ENCODE peak calls at places on chromosomes 4 and X, in seven cellular contexts. I is left lung, H is endothelial cell, P is fibroblast of mammary gland, B is kidney, N is A549, Z is nephron progenitor cell. K is an unnamed sample.

GRCh38 chr4:84279678-84280077 is 219.4 kb downstream of the NKX6-1 start:
- DNase-seq in I (no peak), Z (no peak), B (no peak), N (no peak), P (no peak), H (no peak), K (no peak)

GRCh38 chrX:140503714-140504351 is 1.0 kb downstream of the SOX3 start:
- DNase-seq in H (no peak), B (peak), Z (peak), P (no peak), N (no peak), I (peak), K (no peak)

GRCh38 chr4:58849026-58849425 is 1738.8 kb upstream of the IGFBP7 start:
- DNase-seq in P (no peak), B (no peak), N (no peak), I (no peak), Z (no peak), H (no peak), K (no peak)

GRCh38 chr4:186144180-186144579 is 39.7 kb downstream of the FAM149A start:
- DNase-seq in Z (peak), H (peak), N (peak), I (no peak), P (peak), B (no peak), K (no peak)

GRCh38 chr4:1312821-1313640 is 23.3 kb downstream of the MAEA start:
- DNase-seq in P (no peak), N (no peak), B (peak), H (no peak), Z (no peak), I (peak), K (no peak)

GRCh38 chr4:23745377-23745776 is 144.5 kb downstream of the PPARGC1A start:
- DNase-seq in B (no peak), P (no peak), N (no peak), I (no peak), Z (no peak), H (no peak), K (no peak)

GRCh38 chr4:19936471-19936870 is 315.2 kb upstream of the SLIT2 start:
- DNase-seq in N (no peak), Z (no peak), I (no peak), P (peak), B (no peak), H (no peak), K (no peak)

GRCh38 chr4:106569151-106570029 is 200.8 kb upstream of the GIMD1 start:
- DNase-seq in N (no peak), I (no peak), P (peak), B (no peak), H (no peak), Z (no peak), K (no peak)

GRCh38 chr4:2484993-2485392 is 16.1 kb downstream of the RNF4 start:
- DNase-seq in I (peak), P (peak), B (peak), H (peak), Z (no peak), N (no peak), K (no peak)

GRCh38 chrX:71989768-71990167 is 79.1 kb downstream of the NHSL2 start:
- DNase-seq in B (no peak), N (no peak), I (no peak), P (peak), Z (no peak), H (no peak), K (no peak)

GRCh38 chr4:154124539-154125255 is 335.8 kb upstream of the SFRP2 start:
- DNase-seq in N (no peak), B (no peak), Z (no peak), I (no peak), H (no peak), P (peak), K (no peak)

GRCh38 chr4:53601251-53601764 is 10.0 kb upstream of the LNX1 start:
- DNase-seq in B (peak), P (no peak), Z (peak), N (no peak), H (peak), I (no peak), K (no peak)

GRCh38 chrX:15988661-15989603 is 134.3 kb upstream of the AP1S2 start:
- DNase-seq in P (peak), H (no peak), Z (no peak), B (no peak), I (no peak), N (no peak), K (no peak)

GRCh38 chrX:84634201-84634782 is 132.0 kb upstream of the HDX start:
- DNase-seq in I (no peak), P (no peak), Z (no peak), H (no peak), B (no peak), N (no peak), K (no peak)

GRCh38 chr4:87079967-87080366 is 140.5 kb downstream of the KLHL8 start:
- DNase-seq in I (no peak), Z (no peak), N (no peak), P (no peak), H (no peak), B (no peak), K (no peak)

GRCh38 chr4:139978692-139979091 is 175.3 kb downstream of the MAML3 start:
- DNase-seq in H (no peak), B (no peak), P (no peak), I (no peak), N (no peak), Z (no peak), K (no peak)

GRCh38 chrX:48890934-48891401 is 6.6 kb downstream of the TIMM17B start:
- DNase-seq in B (no peak), Z (peak), N (no peak), P (no peak), I (peak), H (peak), K (peak)

GRCh38 chr4:57195622-57196021 is 85.4 kb upstream of the IGFBP7 start:
- DNase-seq in N (no peak), Z (no peak), H (no peak), P (no peak), B (no peak), I (peak), K (no peak)

GRCh38 chr4:57193164-57193810 is 83.1 kb upstream of the IGFBP7 start:
- DNase-seq in P (no peak), H (no peak), N (no peak), B (no peak), Z (no peak), I (no peak), K (no peak)

GRCh38 chr4:57193996-57194675 is 84.0 kb upstream of the IGFBP7 start:
- DNase-seq in I (no peak), N (no peak), H (no peak), P (no peak), Z (peak), B (peak), K (no peak)

GRCh38 chr4:57199267-57199666 is 89.1 kb upstream of the IGFBP7 start:
- DNase-seq in I (no peak), B (no peak), H (no peak), N (no peak), P (no peak), Z (no peak), K (no peak)
- TF ChIP-seq CTCF in I (no peak), B (no peak), H (no peak), N (no peak), P (no peak), Z (no peak), K (peak)

GRCh38 chr4:80268081-80268823 is 1.8 kb downstream of the FGF5 start:
- DNase-seq in I (peak), H (no peak), Z (peak), N (no peak), P (peak), B (no peak), K (no peak)

GRCh38 chr4:80266267-80266901 is at the start of gene FGF5:
- DNase-seq in Z (peak), H (peak), B (peak), I (peak), P (peak), N (no peak), K (peak)

GRCh38 chr4:80268936-80269335 is 2.5 kb downstream of the FGF5 start:
- DNase-seq in B (no peak), Z (no peak), N (no peak), P (no peak), I (peak), H (no peak), K (no peak)

GRCh38 chr4:80265571-80266266 is 745 bp upstream of the FGF5 start:
- DNase-seq in H (no peak), I (no peak), N (no peak), B (no peak), P (peak), Z (peak), K (no peak)

DNA sequence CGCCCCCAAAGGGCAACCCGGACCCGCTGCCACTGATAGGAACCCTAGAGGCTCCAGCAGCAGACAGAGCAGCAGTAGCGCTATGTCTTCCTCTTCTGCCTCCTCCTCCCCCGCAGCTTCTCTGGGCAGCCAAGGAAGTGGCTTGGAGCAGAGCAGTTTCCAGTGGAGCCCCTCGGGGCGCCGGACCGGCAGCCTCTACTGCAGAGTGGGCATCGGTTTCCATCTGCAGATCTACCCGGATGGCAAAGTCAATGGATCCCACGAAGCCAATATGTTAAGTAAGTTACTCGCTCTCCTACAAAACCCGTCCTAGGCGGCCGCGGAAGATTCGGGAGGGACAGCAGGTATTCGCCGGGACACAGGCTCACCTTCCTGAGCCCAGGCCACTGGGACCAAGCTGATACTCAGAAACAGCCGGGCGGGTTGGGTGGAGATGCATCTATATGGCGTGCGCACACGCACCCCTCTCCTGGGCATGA is 477 bp downstream of the FGF5 start:
- DNase-seq in B (no peak), I (peak), N (no peak), H (peak), Z (peak), P (peak), K (no peak)
- TF ChIP-seq CTCF in B (no peak), I (no peak), N (no peak), H (no peak), Z (no peak), P (no peak), K (no peak)

DNA sequence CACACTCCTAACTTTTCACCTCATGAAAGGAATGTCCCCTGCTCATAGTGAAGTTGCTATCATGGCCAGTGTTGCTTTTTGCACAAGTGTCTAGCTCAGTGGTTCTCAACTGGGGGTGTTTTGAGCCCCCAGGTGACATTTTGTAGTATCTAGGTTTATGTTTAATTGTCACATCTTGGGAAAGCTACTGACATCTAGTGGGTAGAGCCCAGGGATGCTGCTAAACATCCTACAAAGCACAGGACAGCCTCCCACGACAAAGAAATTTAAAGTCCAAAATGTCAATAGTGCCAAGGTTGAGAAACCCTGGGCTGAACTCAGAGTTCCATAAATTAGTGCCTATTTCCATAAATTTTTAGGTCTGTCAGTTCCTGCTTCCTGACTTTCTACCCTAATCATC is 70.7 kb upstream of the HCCS start:
- DNase-seq in P (no peak), N (no peak), H (no peak), I (no peak), B (no peak), Z (no peak), K (no peak)
- TF ChIP-seq CTCF in P (no peak), N (no peak), H (no peak), I (no peak), B (no peak), Z (no peak), K (no peak)

DNA sequence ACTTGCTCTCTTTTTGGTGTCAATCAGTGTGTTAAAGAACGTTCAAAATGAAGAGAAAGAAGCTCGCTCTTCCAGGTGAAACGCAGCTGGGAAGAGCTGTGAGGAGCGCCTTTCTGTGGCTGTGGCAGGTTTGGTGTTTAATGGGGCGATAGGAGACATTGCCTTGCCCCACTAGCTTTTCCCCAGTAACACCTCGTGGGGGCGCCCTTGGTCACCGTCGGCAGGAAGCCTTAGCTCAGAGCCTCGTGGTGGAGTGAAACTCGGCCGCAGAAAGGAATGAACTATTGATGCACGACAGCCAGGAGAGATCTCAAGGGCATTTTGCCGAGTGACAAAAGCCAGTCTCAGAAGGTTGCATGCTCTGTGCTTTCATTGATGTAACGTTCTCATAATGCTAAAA is 65.1 kb downstream of the GPR143 start:
- DNase-seq in H (no peak), B (peak), I (no peak), P (no peak), Z (no peak), N (no peak), K (no peak)
- TF ChIP-seq CTCF in H (no peak), B (no peak), I (no peak), P (no peak), Z (no peak), N (no peak), K (no peak)

DNA sequence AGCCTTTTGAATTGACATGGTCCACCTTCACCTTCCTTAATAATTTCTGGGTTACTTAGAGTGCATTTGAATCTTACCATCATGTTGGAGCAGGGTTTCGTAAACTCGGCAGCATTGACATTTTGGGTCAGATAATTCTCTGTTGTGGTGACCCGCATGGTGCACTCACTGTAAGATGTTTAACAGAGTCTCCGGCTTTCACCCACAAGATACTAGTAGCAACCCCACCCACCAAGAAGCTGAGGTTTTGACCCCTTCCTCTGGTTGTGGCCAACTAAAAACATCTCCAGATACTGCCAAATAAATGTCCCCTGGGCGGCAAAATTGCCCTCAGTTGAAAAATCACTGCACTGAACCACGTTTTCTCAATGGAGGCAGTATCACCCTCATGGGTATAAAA is 62.7 kb downstream of the CHST7 start:
- DNase-seq in I (no peak), B (no peak), Z (no peak), H (no peak), N (no peak), P (no peak), K (no peak)
- TF ChIP-seq CTCF in I (no peak), B (no peak), Z (no peak), H (no peak), N (no peak), P (no peak), K (no peak)

GRCh38 chrX:107629533-107629909 is 1.2 kb downstream of the PRPS1 start:
- DNase-seq in Z (no peak), B (no peak), I (no peak), H (no peak), P (peak), N (peak), K (no peak)
- TF ChIP-seq CTCF in Z (no peak), B (no peak), I (no peak), H (no peak), P (peak), N (peak), K (peak)

DNA sequence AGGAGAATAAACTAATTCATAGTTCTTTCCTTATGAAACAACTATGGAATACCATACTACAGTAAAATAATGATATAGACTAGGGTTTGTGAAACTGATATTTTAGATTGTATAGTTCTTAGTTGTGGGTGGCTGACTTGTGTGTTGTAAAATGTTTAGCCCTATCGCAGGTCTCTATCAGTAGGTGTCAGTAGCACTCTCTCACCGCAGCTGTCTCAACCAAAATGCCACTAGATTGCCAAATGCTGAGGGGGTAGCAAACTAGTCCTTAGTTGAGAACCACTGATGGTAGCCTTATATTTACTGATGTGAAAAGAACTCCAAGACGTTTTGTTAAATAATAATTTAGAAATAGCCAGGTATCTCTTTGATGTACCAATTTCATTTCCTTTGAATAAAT is 48.1 kb downstream of the RHOXF2B start:
- DNase-seq in Z (no peak), H (no peak), I (no peak), B (no peak), N (no peak), P (no peak), K (no peak)
- TF ChIP-seq CTCF in Z (no peak), H (no peak), I (no peak), B (no peak), N (no peak), P (no peak), K (no peak)

GRCh38 chrX:38028300-38028699 is 21.9 kb downstream of the SYTL5 start:
- DNase-seq in B (no peak), I (no peak), H (no peak), Z (no peak), N (no peak), P (no peak), K (no peak)
- TF ChIP-seq CTCF in B (no peak), I (no peak), H (no peak), Z (no peak), N (no peak), P (no peak), K (no peak)

GRCh38 chr4:3823496-3824341 is 57.5 kb downstream of the ADRA2C start:
- DNase-seq in P (no peak), N (no peak), I (peak), Z (no peak), H (no peak), B (peak), K (no peak)
- TF ChIP-seq CTCF in P (no peak), N (no peak), I (no peak), Z (no peak), H (no peak), B (no peak), K (no peak)

K was measured in type B pancreatic cell.